ENCODE peak calls at places on chromosomes 6 and 20, in nine cellular contexts. S is stimulated activated CD4-positive, alpha-beta T cell treated with anti-CD3 and anti-CD28 coated beads, Interleukin-12 subunit alpha, Interleukin-12 subunit beta, amount 100 ng/mL, for 48 hours; K is naive thymus-derived CD4-positive, alpha-beta T cell; L is nephron progenitor cell; B is neural progenitor cell; E is HCEC 1CT; U is fibroblast of mammary gland; N is mucosa of gallbladder; G is NCI-H1092 treated with DMSO at 0.1 percent for 48 hours. I is an unnamed sample.

GRCh38 chr6:2967936-2968335 is 3.4 kb downstream of the SERPINB6 start:
- DNase-seq in S (no peak), K (no peak), L (no peak), B (no peak), E (no peak), U (no peak), N (no peak), G (no peak), I (no peak)

GRCh38 chr6:40848038-40848437 is 191.0 kb downstream of the UNC5CL start:
- DNase-seq in S (no peak), K (no peak), L (no peak), B (no peak), E (no peak), U (peak; percentile 31), N (no peak), G (no peak), I (no peak)

GRCh38 chr6:18405477-18406293 is 18.5 kb downstream of the RNF144B start:
- DNase-seq in S (no peak), K (no peak), L (no peak), B (no peak), E (peak; percentile 96), U (peak; percentile 95), N (no peak), G (no peak), I (no peak)

GRCh38 chr6:89411269-89412070 is 603 bp downstream of the RRAGD start:
- DNase-seq in S (no peak), K (peak; percentile 27), L (peak; percentile 71), B (peak; percentile 83), E (no peak), U (no peak), N (peak; percentile 14), G (peak; percentile 49), I (peak; percentile 15)

GRCh38 chr20:51767018-51767866 is 948 bp downstream of the ATP9A start:
- DNase-seq in S (peak; percentile 27), K (no peak), L (peak; percentile 77), B (peak; percentile 79), E (no peak), U (peak; percentile 35), N (peak; percentile 89), G (peak; percentile 87), I (no peak)

GRCh38 chr20:41175201-41175651 is 37.9 kb downstream of the PLCG1 start:
- DNase-seq in S (no peak), K (no peak), L (no peak), B (no peak), E (no peak), U (no peak), N (no peak), G (no peak), I (no peak)

GRCh38 chr6:132607544-132608233 is 16.4 kb downstream of the TAAR2 start:
- DNase-seq in S (no peak), K (no peak), L (no peak), B (no peak), E (no peak), U (no peak), N (peak; percentile 21), G (no peak), I (no peak)

GRCh38 chr20:19284400-19285178 is 72.1 kb downstream of the SLC24A3 start:
- DNase-seq in S (no peak), K (no peak), L (peak; percentile 7), B (no peak), E (no peak), U (no peak), N (no peak), G (no peak), I (no peak)

GRCh38 chr6:118708055-118708454 is 56.7 kb upstream of the CEP85L start:
- DNase-seq in S (no peak), K (no peak), L (no peak), B (no peak), E (peak; percentile 48), U (peak; percentile 52), N (no peak), G (no peak), I (no peak)

GRCh38 chr6:166420351-166420750 is 37.6 kb upstream of the MPC1 start:
- DNase-seq in S (no peak), K (no peak), L (no peak), B (no peak), E (peak; percentile 10), U (peak; percentile 44), N (no peak), G (no peak), I (no peak)

GRCh38 chr6:17472653-17473183 is 79.3 kb downstream of the CAP2 start:
- DNase-seq in S (no peak), K (no peak), L (no peak), B (no peak), E (no peak), U (no peak), N (no peak), G (peak; percentile 11), I (no peak)

GRCh38 chr6:43299338-43300293 is 1.6 kb downstream of the SLC22A7 start:
- DNase-seq in S (no peak), K (no peak), L (no peak), B (no peak), E (no peak), U (no peak), N (no peak), G (no peak), I (no peak)

GRCh38 chr6:10725716-10726115 is 2.8 kb downstream of the TMEM14C start:
- DNase-seq in S (no peak), K (no peak), L (no peak), B (no peak), E (no peak), U (no peak), N (no peak), G (no peak), I (no peak)

GRCh38 chr6:101779051-101779844 is 385.7 kb downstream of the GRIK2 start:
- DNase-seq in S (no peak), K (no peak), L (no peak), B (no peak), E (peak; percentile 72), U (peak; percentile 76), N (no peak), G (no peak), I (no peak)

GRCh38 chr6:161273356-161273751 is 507 bp downstream of the AGPAT4 start:
- DNase-seq in S (no peak), K (peak; percentile 65), L (no peak), B (no peak), E (peak; percentile 4), U (peak; percentile 52), N (no peak), G (peak; percentile 89), I (peak; percentile 48)

GRCh38 chr6:9062581-9062980 is 627.2 kb upstream of the SLC35B3 start:
- DNase-seq in S (no peak), K (no peak), L (no peak), B (no peak), E (no peak), U (no peak), N (no peak), G (no peak), I (no peak)

GRCh38 chr20:56439784-56440291 is 27.8 kb downstream of the CASS4 start:
- DNase-seq in S (no peak), K (no peak), L (no peak), B (no peak), E (peak; percentile 87), U (peak; percentile 94), N (peak; percentile 57), G (no peak), I (no peak)

GRCh38 chr6:94733066-94733465 is 844.3 kb upstream of the MANEA start:
- DNase-seq in S (no peak), K (no peak), L (no peak), B (no peak), E (no peak), U (no peak), N (no peak), G (no peak), I (no peak)

GRCh38 chr20:51609251-51609650 is 66.7 kb upstream of the NFATC2 start:
- DNase-seq in S (no peak), K (no peak), L (no peak), B (no peak), E (no peak), U (no peak), N (no peak), G (no peak), I (no peak)

GRCh38 chr6:14383393-14384174 is 266.0 kb downstream of the CD83 start:
- DNase-seq in S (no peak), K (no peak), L (no peak), B (no peak), E (no peak), U (no peak), N (no peak), G (no peak), I (no peak)

GRCh38 chr20:50589548-50590347 is 79.6 kb downstream of the PTPN1 start:
- DNase-seq in S (no peak), K (no peak), L (no peak), B (no peak), E (no peak), U (no peak), N (no peak), G (no peak), I (no peak)

GRCh38 chr6:116513224-116513875 is 1.9 kb downstream of the CALHM5 start:
- DNase-seq in S (no peak), K (no peak), L (no peak), B (no peak), E (no peak), U (no peak), N (no peak), G (no peak), I (no peak)

GRCh38 chr6:36947570-36948351 is 6.8 kb upstream of the PI16 start:
- DNase-seq in S (no peak), K (no peak), L (no peak), B (peak; percentile 51), E (peak; percentile 9), U (no peak), N (no peak), G (no peak), I (peak; percentile 29)

GRCh38 chr6:85419046-85419759 is 30.7 kb upstream of the NT5E start:
- DNase-seq in S (no peak), K (no peak), L (no peak), B (no peak), E (no peak), U (no peak), N (no peak), G (no peak), I (no peak)

GRCh38 chr20:47024461-47024937 is 129.9 kb downstream of the EYA2 start:
- DNase-seq in S (no peak), K (no peak), L (peak; percentile 36), B (no peak), E (no peak), U (no peak), N (no peak), G (no peak), I (no peak)

GRCh38 chr20:36629719-36630340 is 16.2 kb downstream of the SLA2 start:
- DNase-seq in S (no peak), K (peak; percentile 46), L (no peak), B (no peak), E (no peak), U (no peak), N (no peak), G (no peak), I (no peak)

GRCh38 chr6:65776332-65776731 is 69.3 kb upstream of the EYS start:
- DNase-seq in S (no peak), K (no peak), L (no peak), B (peak; percentile 20), E (no peak), U (no peak), N (no peak), G (no peak), I (no peak)

GRCh38 chr6:39791850-39792500 is at the start of gene DAAM2:
- DNase-seq in S (no peak), K (no peak), L (peak; percentile 80), B (peak; percentile 70), E (no peak), U (peak; percentile 29), N (no peak), G (peak; percentile 2), I (no peak)

GRCh38 chr6:44129841-44130322 is 2.5 kb downstream of the TMEM63B start:
- DNase-seq in S (no peak), K (no peak), L (no peak), B (no peak), E (no peak), U (no peak), N (no peak), G (no peak), I (no peak)

GRCh38 chr6:97674802-97675201 is 391.8 kb upstream of the MMS22L start:
- DNase-seq in S (no peak), K (no peak), L (no peak), B (no peak), E (no peak), U (no peak), N (no peak), G (no peak), I (no peak)

GRCh38 chr6:128062882-128063603 is 162.2 kb upstream of the THEMIS start:
- DNase-seq in S (no peak), K (no peak), L (no peak), B (no peak), E (peak; percentile 9), U (no peak), N (no peak), G (no peak), I (no peak)

I was measured in T-helper 9 cell.